ENCODE peak calls at places on chromosomes 11 and 22, in six cellular contexts. X is IMR-90, A is A549, Y is HepG2, O is GM12878, C is K562. Q is an unnamed sample.

GRCh38 chr11:71150859-71151258 is 101.5 kb downstream of the SHANK2 start:
- DNase-seq in X (no peak), A (no peak), C (no peak), Y (no peak), O (no peak), Q (no peak)

GRCh38 chr11:13053255-13053917 is 44.3 kb downstream of the RASSF10 start:
- DNase-seq in A (peak), Y (no peak), X (no peak), C (no peak), O (no peak), Q (no peak)

GRCh38 chr11:68039526-68040086 is 781 bp downstream of the TCIRG1 start:
- DNase-seq in O (no peak), A (no peak), X (no peak), C (peak), Y (peak), Q (peak)

GRCh38 chr22:20174785-20175596 is 24.1 kb upstream of the CCDC188 start:
- DNase-seq in X (peak), Y (no peak), C (peak), A (no peak), O (no peak), Q (no peak)

GRCh38 chr11:72088076-72088806 is 7.6 kb downstream of the LRRC51 start:
- DNase-seq in O (no peak), A (no peak), C (no peak), Y (no peak), X (no peak), Q (no peak)

GRCh38 chr11:126583101-126583500 is 227.6 kb downstream of the ST3GAL4 start:
- DNase-seq in O (no peak), C (no peak), A (no peak), Y (no peak), X (no peak), Q (no peak)

GRCh38 chr22:39898997-39899396 is 1.9 kb upstream of the GRAP2 start:
- DNase-seq in A (no peak), Y (no peak), X (no peak), C (no peak), O (peak), Q (no peak)

GRCh38 chr22:25757686-25758085 is 15.7 kb downstream of the MYO18B start:
- DNase-seq in Y (no peak), X (no peak), O (no peak), A (no peak), C (no peak), Q (no peak)

GRCh38 chr11:67006029-67006884 is 16.7 kb upstream of the SYT12 start:
- DNase-seq in O (no peak), X (no peak), C (peak), Y (peak), A (peak), Q (peak)

GRCh38 chr11:123544631-123545375 is 109.6 kb downstream of the SCN3B start:
- DNase-seq in X (no peak), O (no peak), C (no peak), Y (no peak), A (no peak), Q (peak)

GRCh38 chr11:114185436-114185835 is 110.8 kb upstream of the NNMT start:
- DNase-seq in X (no peak), O (no peak), Y (no peak), A (no peak), C (no peak), Q (no peak)
- TF ChIP-seq SMC3 in X (no peak), O (no peak), Y (no peak), A (no peak), C (no peak), Q (no peak)

DNA sequence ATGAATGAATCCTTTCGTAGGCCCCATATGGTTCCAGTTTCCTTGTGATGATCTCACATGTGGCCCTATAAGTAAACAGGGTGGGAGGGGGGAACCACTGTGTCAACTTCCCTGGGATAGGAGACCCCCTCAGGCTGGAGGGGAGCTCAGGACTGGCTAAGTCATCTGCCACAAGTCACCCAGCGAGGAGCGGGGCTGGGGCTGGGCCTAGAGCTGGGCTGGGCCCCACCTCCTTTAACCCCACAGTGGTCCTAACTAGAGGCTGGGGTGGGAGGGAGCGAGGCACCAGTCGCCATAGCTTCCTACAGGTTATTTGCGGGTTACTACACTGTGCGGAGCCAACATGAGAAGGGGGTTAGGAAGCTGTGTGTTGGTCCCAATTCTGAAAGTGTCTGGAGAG is 4.3 kb downstream of the FBLN1 start:
- DNase-seq in O (no peak), Y (no peak), A (no peak), C (no peak), X (no peak), Q (no peak)
- H3K27ac ChIP-seq in O (no peak), Y (no peak), A (no peak), C (no peak), X (no peak), Q (no peak)

DNA sequence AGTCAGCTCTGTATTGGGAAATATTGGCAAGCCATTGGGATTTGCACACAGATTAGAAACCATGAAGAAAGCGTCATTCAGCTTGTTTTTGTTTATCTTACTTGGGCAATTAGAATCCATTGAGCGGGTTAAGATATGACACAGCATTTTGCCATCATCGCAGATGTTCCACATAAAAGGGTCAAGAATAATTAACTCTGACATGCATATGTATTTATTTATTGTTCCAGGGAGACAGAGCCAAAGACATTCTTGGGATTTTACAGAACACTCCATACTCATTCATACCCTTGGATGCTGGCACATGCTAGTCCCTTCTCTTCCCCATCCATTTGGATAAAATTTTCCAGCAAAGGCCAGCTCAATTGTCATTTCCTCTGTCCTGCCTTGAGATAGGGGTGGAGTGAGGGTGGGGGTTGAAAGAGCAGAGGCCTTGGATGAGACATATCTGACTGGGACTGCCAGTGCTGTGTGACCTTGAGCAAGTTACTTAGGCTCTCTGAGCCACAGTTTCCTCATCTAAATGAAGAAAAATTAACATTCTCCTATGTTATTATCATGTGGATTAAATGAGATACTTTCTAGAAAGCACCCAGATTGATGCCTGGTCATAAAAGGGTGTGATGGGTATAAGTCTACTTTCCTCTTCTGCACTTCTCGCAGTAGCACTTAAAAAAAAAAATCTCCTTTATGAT is 179.7 kb downstream of the RRAS2 start:
- DNase-seq in A (no peak), C (no peak), X (peak), O (no peak), Y (no peak), Q (no peak)
- TF ChIP-seq SMC3 in A (no peak), C (no peak), X (no peak), O (no peak), Y (no peak), Q (no peak)

GRCh38 chr11:7965386-7965785 is at the start of gene NLRP10:
- DNase-seq in O (no peak), X (peak), C (no peak), Y (no peak), A (no peak), Q (no peak)
- H3K27ac ChIP-seq in O (no peak), X (peak), C (no peak), Y (no peak), A (no peak), Q (peak)

Q was measured in SK-N-SH.